ENCODE peak calls at places on chromosomes 13 and 19, in ten cellular contexts. N is effector memory CD4-positive, alpha-beta T cell; A is tibial nerve; G is fibroblast of lung; R is breast epithelium; O is CD8-positive, alpha-beta memory T cell; X is gastrocnemius medialis; J is ascending aorta; Z is body of pancreas; D is uterus. U is an unnamed sample. For H3K27me3, H3K4me1 and H3K9me3, the result is how much of the 10 kb centered on the place peaks cover.

GRCh38 chr13:42396501-42396900 is 124.5 kb downstream of the AKAP11 start:
- DNase-seq in N (no peak), A (no peak), G (no peak), R (no peak), O (no peak), X (no peak), J (no peak), Z (no peak), D (no peak), U (no peak)

GRCh38 chr13:92745233-92745632 is 481.4 kb upstream of the GPC6 start:
- DNase-seq in N (no peak), A (no peak), G (peak), R (no peak), O (no peak), X (no peak), J (no peak), Z (no peak), D (no peak), U (no peak)

GRCh38 chr13:20412761-20413355 is 112.8 kb downstream of the CRYL1 start:
- DNase-seq in N (no peak), A (no peak), G (peak), R (no peak), O (no peak), X (no peak), J (no peak), Z (no peak), D (no peak), U (peak)

GRCh38 chr19:10305139-10305806 is 4.3 kb downstream of the ZGLP1 start:
- DNase-seq in N (no peak), A (no peak), G (peak), R (no peak), O (no peak), X (no peak), J (no peak), Z (no peak), D (no peak), U (no peak)

GRCh38 chr13:39448831-39449230 is 154.2 kb downstream of the LHFPL6 start:
- DNase-seq in N (no peak), A (no peak), G (no peak), R (no peak), O (no peak), X (no peak), J (no peak), Z (no peak), D (no peak), U (no peak)

GRCh38 chr13:51674276-51674675 is 90.0 kb downstream of the WDFY2 start:
- DNase-seq in N (no peak), A (no peak), G (no peak), R (peak), O (no peak), X (no peak), J (no peak), Z (peak), D (no peak), U (peak)

GRCh38 chr19:38647966-38648788 is 728 bp downstream of the ACTN4 start:
- DNase-seq in N (no peak), A (no peak), G (no peak), R (no peak), O (no peak), X (no peak), J (no peak), Z (no peak), D (no peak), U (no peak)

GRCh38 chr19:411723-412355 is 2.9 kb upstream of the C2CD4C start:
- DNase-seq in N (no peak), A (no peak), G (no peak), R (no peak), O (no peak), X (no peak), J (no peak), Z (peak), D (no peak), U (no peak)

GRCh38 chr13:73998631-73999030 is 135.6 kb downstream of the KLF12 start:
- DNase-seq in N (no peak), A (no peak), G (no peak), R (no peak), O (no peak), X (no peak), J (no peak), Z (no peak), D (no peak), U (no peak)

GRCh38 chr13:22662771-22663170 is 518.0 kb upstream of the SGCG start:
- DNase-seq in N (no peak), A (no peak), G (no peak), R (no peak), O (no peak), X (no peak), J (no peak), Z (no peak), D (no peak), U (no peak)

GRCh38 chr13:80840313-80840976 is 499.5 kb upstream of the SPRY2 start:
- DNase-seq in N (no peak), A (no peak), G (peak), R (no peak), O (no peak), X (peak), J (no peak), Z (no peak), D (no peak), U (no peak)

GRCh38 chr13:29594310-29594709 is 1.2 kb downstream of the SLC7A1 start:
- DNase-seq in N (no peak), A (no peak), G (peak), R (peak), O (peak), X (no peak), J (peak), Z (peak), D (peak), U (no peak)

GRCh38 chr13:48492123-48493075 is 40.5 kb downstream of the RCBTB2 start:
- DNase-seq in N (peak), A (peak), G (no peak), R (peak), O (peak), X (peak), J (peak), Z (peak), D (peak), U (no peak)

GRCh38 chr19:49020931-49021895 is 2.9 kb downstream of the CGB3 start:
- DNase-seq in N (no peak), A (no peak), G (no peak), R (no peak), O (no peak), X (no peak), J (no peak), Z (no peak), D (no peak), U (no peak)

GRCh38 chr13:79775830-79776229 is 294.9 kb downstream of the NDFIP2 start:
- DNase-seq in N (no peak), A (no peak), G (peak), R (no peak), O (no peak), X (no peak), J (no peak), Z (peak), D (no peak), U (peak)

GRCh38 chr19:5434970-5435641 is 20.1 kb upstream of the ZNRF4 start:
- DNase-seq in N (no peak), A (no peak), G (peak), R (no peak), O (no peak), X (no peak), J (no peak), Z (no peak), D (no peak), U (no peak)

DNA sequence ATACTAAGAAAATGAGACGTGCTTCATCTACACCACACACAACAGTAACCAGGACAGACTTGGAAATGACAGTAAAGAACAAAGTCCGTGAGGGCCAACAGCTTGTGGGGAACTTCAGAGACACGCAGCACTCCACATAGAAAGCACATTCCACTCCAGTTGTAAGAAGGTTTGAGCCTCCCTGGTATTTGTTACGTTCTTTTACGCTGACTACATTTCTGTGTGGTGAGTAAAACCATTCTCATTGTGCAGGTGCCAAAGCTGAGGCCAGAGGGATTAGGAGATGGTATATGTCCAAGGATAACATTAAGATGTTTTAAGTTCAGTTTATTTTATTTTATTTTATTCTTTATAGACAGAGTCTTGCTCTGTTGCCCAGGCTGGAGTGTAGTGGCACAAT is 1189.9 kb downstream of the UQCRFS1 start:
- DNase-seq in N (no peak), A (no peak), G (peak), R (no peak), O (no peak), X (no peak), J (no peak), Z (no peak), D (no peak), U (no peak)
- H3K27me3 ChIP-seq in N (under half), A (under half), G (under half), R (under half), O (under half), X (under half), J (under half), Z (under half), D (under half), U (under half)

GRCh38 chr19:54338521-54338920 is 441 bp downstream of the LILRA4 start:
- DNase-seq in N (no peak), A (no peak), G (no peak), R (no peak), O (no peak), X (no peak), J (no peak), Z (no peak), D (no peak), U (no peak)
- H3K4me1 ChIP-seq in N (under half), A (under half), G (under half), R (under half), O (under half), X (under half), J (under half), Z (under half), D (under half), U (under half)

DNA sequence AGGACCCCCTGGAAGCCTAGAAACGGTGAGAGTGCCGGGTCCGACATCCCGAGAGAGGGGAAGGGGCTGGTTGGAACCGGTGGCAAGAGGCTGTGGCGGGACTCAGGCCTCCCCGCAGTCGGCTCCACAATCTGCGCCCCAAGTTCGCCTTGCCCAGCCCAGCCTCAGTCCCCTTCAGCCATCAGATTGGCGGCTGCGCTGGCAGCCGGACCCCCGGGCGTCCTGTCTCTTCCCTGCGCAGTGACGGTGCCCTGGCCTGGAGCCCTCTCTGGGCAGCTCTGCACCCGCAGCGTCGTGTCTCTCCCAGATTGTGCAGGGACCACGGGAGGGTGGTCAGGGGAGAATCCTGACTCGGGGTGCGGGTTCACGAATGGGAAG is 315 bp downstream of the ZNF492 start:
- DNase-seq in N (no peak), A (no peak), G (no peak), R (no peak), O (no peak), X (no peak), J (no peak), Z (no peak), D (no peak), U (no peak)
- H3K9me3 ChIP-seq in N (under half), A (under half), G (under half), R (under half), O (under half), X (under half), J (under half), Z (under half), D (under half), U (under half)

DNA sequence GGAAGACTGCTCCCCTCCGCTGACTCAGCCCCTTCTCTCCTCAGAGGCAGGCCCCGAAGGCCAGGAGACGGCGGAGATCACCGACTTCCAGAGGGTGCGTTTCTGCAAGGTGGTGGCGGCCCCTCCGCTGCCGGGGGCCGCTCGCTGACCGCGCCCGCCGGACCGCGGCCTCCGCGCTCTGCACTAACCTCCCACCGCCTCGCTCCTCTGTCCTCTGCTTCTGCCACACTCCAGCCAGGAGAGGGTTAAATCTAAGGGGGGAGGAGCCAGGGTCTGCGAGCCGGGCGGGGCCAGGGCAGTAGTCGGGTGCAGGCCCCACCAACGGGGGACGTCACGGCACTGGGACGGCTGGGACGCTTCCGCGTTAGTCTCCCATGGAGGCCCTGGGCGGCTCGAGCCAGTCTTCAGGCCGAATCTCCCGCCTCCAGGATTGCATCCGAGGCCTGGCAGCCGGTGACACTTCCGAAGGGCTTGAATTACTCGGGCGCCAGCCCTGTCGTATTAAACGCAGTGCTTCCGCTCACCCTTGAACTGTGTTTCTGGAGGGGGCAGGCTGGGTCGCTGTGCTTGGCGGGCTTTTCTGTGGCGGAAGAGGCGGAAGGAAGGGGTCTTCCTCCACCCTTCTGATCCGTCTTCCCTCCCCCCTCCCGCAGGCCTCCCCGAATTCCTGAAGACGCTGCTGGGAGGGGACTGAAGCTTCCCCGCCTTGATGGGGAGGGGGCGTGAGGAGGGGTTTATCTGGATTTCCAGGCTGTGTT is 1.2 kb upstream of the INAFM1 start:
- DNase-seq in N (peak), A (peak), G (peak), R (peak), O (peak), X (peak), J (peak), Z (peak), D (peak), U (no peak)
- H3K27me3 ChIP-seq in N (under half), A (under half), G (under half), R (under half), O (under half), X (under half), J (under half), Z (under half), D (under half), U (under half)

GRCh38 chr19:32650671-32651070 is 24.3 kb downstream of the ANKRD27 start:
- DNase-seq in N (no peak), A (no peak), G (no peak), R (no peak), O (no peak), X (peak), J (no peak), Z (no peak), D (no peak), U (no peak)

GRCh38 chr19:32651729-32652140 is 23.2 kb downstream of the ANKRD27 start:
- DNase-seq in N (no peak), A (no peak), G (peak), R (no peak), O (no peak), X (peak), J (no peak), Z (no peak), D (no peak), U (no peak)

GRCh38 chr19:32649751-32650150 is 25.2 kb downstream of the ANKRD27 start:
- DNase-seq in N (no peak), A (no peak), G (no peak), R (no peak), O (no peak), X (peak), J (no peak), Z (no peak), D (no peak), U (no peak)

GRCh38 chr19:32646556-32646955 is 28.4 kb downstream of the ANKRD27 start:
- DNase-seq in N (no peak), A (no peak), G (no peak), R (no peak), O (no peak), X (no peak), J (no peak), Z (no peak), D (no peak), U (no peak)

GRCh38 chr19:32647361-32647760 is 27.6 kb downstream of the ANKRD27 start:
- DNase-seq in N (no peak), A (no peak), G (no peak), R (no peak), O (no peak), X (no peak), J (no peak), Z (no peak), D (no peak), U (no peak)
- H3K4me1 ChIP-seq in N (under half), A (under half), G (under half), R (under half), O (under half), X (under half), J (under half), Z (under half), D (under half), U (under half)

GRCh38 chr19:56900573-56901097 is 60.1 kb upstream of the PEG3 start:
- DNase-seq in N (no peak), A (no peak), G (no peak), R (no peak), O (no peak), X (no peak), J (no peak), Z (no peak), D (no peak), U (no peak)
- H3K9me3 ChIP-seq in N (under half), A (half or more), G (under half), R (under half), O (under half), X (under half), J (under half), Z (under half), D (under half), U (under half)

GRCh38 chr19:33420821-33421220 is 47.3 kb downstream of the CEBPG start:
- DNase-seq in N (no peak), A (no peak), G (no peak), R (no peak), O (no peak), X (no peak), J (no peak), Z (no peak), D (no peak), U (no peak)
- H3K27me3 ChIP-seq in N (under half), A (under half), G (under half), R (under half), O (under half), X (under half), J (under half), Z (under half), D (under half), U (under half)